ENCODE peak calls at places on chromosomes 1 and 21, in four cellular contexts. R is astrocyte of the spinal cord; F is CD8-positive, alpha-beta memory T cell; O is stimulated activated CD4-positive, alpha-beta T cell treated with anti-CD3 and anti-CD28 coated beads, TNF-alpha, amount 100 ng/mL, for 24 hours. X is an unnamed sample.

GRCh38 chr1:14598498-14599172 is at the start of gene KAZN:
- DNase-seq in R (peak), F (no peak), O (no peak), X (no peak)

GRCh38 chr1:36268981-36269380 is 37.2 kb upstream of the SH3D21 start:
- DNase-seq in R (no peak), F (no peak), O (no peak), X (no peak)

GRCh38 chr1:165581926-165582325 is 38.1 kb downstream of the LRRC52 start:
- DNase-seq in R (no peak), F (no peak), O (no peak), X (no peak)

GRCh38 chr1:19484793-19485361 is 462 bp downstream of the CAPZB start:
- DNase-seq in R (no peak), F (no peak), O (no peak), X (no peak)

GRCh38 chr1:207910678-207911354 is at the start of gene CD34:
- DNase-seq in R (no peak), F (no peak), O (no peak), X (peak)

GRCh38 chr1:185559684-185560310 is 174.4 kb upstream of the HMCN1 start:
- DNase-seq in R (peak), F (no peak), O (no peak), X (peak)

GRCh38 chr1:182293119-182293589 is 98.4 kb downstream of the GLUL start:
- DNase-seq in R (no peak), F (no peak), O (no peak), X (no peak)

GRCh38 chr1:39940253-39940652 is 14.7 kb upstream of the MFSD2A start:
- DNase-seq in R (no peak), F (no peak), O (no peak), X (peak)

GRCh38 chr1:84889437-84889836 is 3.6 kb downstream of the LPAR3 start:
- DNase-seq in R (no peak), F (no peak), O (no peak), X (no peak)

GRCh38 chr1:162629651-162630050 is 2.6 kb upstream of the DDR2 start:
- DNase-seq in R (peak), F (no peak), O (no peak), X (no peak)

GRCh38 chr1:192493584-192493983 is 82.0 kb upstream of the RGS1 start:
- DNase-seq in R (no peak), F (no peak), O (no peak), X (no peak)

GRCh38 chr1:167797005-167797404 is 75.2 kb downstream of the MPZL1 start:
- DNase-seq in R (peak), F (no peak), O (no peak), X (peak)

GRCh38 chr1:168991667-168992475 is 114.6 kb upstream of the ATP1B1 start:
- DNase-seq in R (no peak), F (no peak), O (peak), X (no peak)

GRCh38 chr1:41646186-41646585 is 161.7 kb upstream of the EDN2 start:
- DNase-seq in R (no peak), F (no peak), O (no peak), X (no peak)

GRCh38 chr1:172342584-172343245 is 77.8 kb upstream of the C1orf105 start:
- DNase-seq in R (peak), F (no peak), O (no peak), X (no peak)

GRCh38 chr1:941588-942383 is 17.3 kb downstream of the NOC2L start:
- DNase-seq in R (peak), F (no peak), O (no peak), X (no peak)

GRCh38 chr1:161885013-161885412 is 118.9 kb downstream of the ATF6 start:
- DNase-seq in R (peak), F (no peak), O (no peak), X (no peak)

GRCh38 chr1:216285052-216285451 is 138.2 kb downstream of the USH2A start:
- DNase-seq in R (no peak), F (no peak), O (no peak), X (no peak)

GRCh38 chr1:193626695-193627094 is 440.3 kb upstream of the B3GALT2 start:
- DNase-seq in R (no peak), F (no peak), O (no peak), X (no peak)

GRCh38 chr1:92826792-92827191 is 5.0 kb upstream of the RPL5 start:
- DNase-seq in R (no peak), F (no peak), O (no peak), X (no peak)

GRCh38 chr1:119715542-119715941 is 3.8 kb downstream of the PHGDH start:
- DNase-seq in R (no peak), F (no peak), O (no peak), X (peak)

GRCh38 chr1:155379180-155379876 is 58.6 kb downstream of the RUSC1 start:
- DNase-seq in R (peak), F (no peak), O (no peak), X (no peak)

GRCh38 chr1:1020000-1020404 is at the start of gene AGRN:
- DNase-seq in R (no peak), F (no peak), O (no peak), X (no peak)

GRCh38 chr1:112937070-112937469 is 18.9 kb downstream of the SLC16A1 start:
- DNase-seq in R (peak), F (no peak), O (no peak), X (no peak)

GRCh38 chr1:25024631-25025350 is 94.7 kb upstream of the RUNX3 start:
- DNase-seq in R (no peak), F (no peak), O (no peak), X (no peak)

GRCh38 chr1:218323568-218324225 is 21.4 kb upstream of the TGFB2 start:
- DNase-seq in R (no peak), F (no peak), O (no peak), X (no peak)

GRCh38 chr1:228037401-228038386 is 30.9 kb downstream of the WNT3A start:
- DNase-seq in R (no peak), F (no peak), O (no peak), X (no peak)

GRCh38 chr1:62439652-62440371 is 3.0 kb downstream of the USP1 start:
- DNase-seq in R (no peak), F (no peak), O (no peak), X (no peak)

GRCh38 chr21:38980416-38981319 is 174.9 kb downstream of the ETS2 start:
- DNase-seq in R (no peak), F (no peak), O (no peak), X (peak)

GRCh38 chr1:5878938-5879337 is 113.3 kb downstream of the NPHP4 start:
- DNase-seq in R (no peak), F (no peak), O (no peak), X (no peak)

GRCh38 chr1:79197421-79197820 is 190.9 kb upstream of the ADGRL4 start:
- DNase-seq in R (peak), F (no peak), O (no peak), X (no peak)

GRCh38 chr1:73778511-73778910 is 419.5 kb downstream of the LRRIQ3 start:
- DNase-seq in R (no peak), F (no peak), O (no peak), X (no peak)

GRCh38 chr1:7646981-7647901 is 123.9 kb upstream of the VAMP3 start:
- DNase-seq in R (peak), F (peak), O (peak), X (peak)

GRCh38 chr1:10802948-10803715 is 6.7 kb upstream of the CASZ1 start:
- DNase-seq in R (no peak), F (no peak), O (no peak), X (no peak)